ENCODE peak calls at places on chromosomes 5 and 9, in eight cellular contexts. U is heart right ventricle, D is endothelial cell, J is neural progenitor cell, M is fibroblast of mammary gland, C is IMR-90, R is psoas muscle, Z is GM13977. Y is an unnamed sample.
A peak's percentile ranks its signal among the peaks of the same experiment; 100 is the strongest.

GRCh38 chr5:72465601-72466563 is 41.3 kb downstream of the ZNF366 start:
- DNase-seq in U (no peak), D (no peak), J (no peak), M (peak; percentile 75), C (peak; percentile 75), R (no peak), Z (peak; percentile 69), Y (peak; percentile 3)

GRCh38 chr5:122352331-122352730 is 40.3 kb downstream of the SNCAIP start:
- DNase-seq in U (no peak), D (no peak), J (no peak), M (peak; percentile 82), C (peak; percentile 75), R (no peak), Z (no peak), Y (no peak)

GRCh38 chr9:130712564-130713285 is 19.1 kb downstream of the EXOSC2 start:
- DNase-seq in U (peak; percentile 98), D (peak; percentile 94), J (peak; percentile 100), M (peak; percentile 98), C (peak; percentile 98), R (peak; percentile 99), Z (peak; percentile 97), Y (peak; percentile 98)

GRCh38 chr9:99356512-99356971 is 134.5 kb downstream of the SEC61B start:
- DNase-seq in U (peak; percentile 53), D (no peak), J (no peak), M (peak; percentile 64), C (no peak), R (peak; percentile 93), Z (no peak), Y (no peak)

GRCh38 chr5:97111612-97112011 is 30.8 kb downstream of the LIX1 start:
- DNase-seq in U (no peak), D (no peak), J (no peak), M (no peak), C (no peak), R (no peak), Z (no peak), Y (peak; percentile 15)

GRCh38 chr5:79436224-79436623 is 77.7 kb downstream of the HOMER1 start:
- DNase-seq in U (no peak), D (no peak), J (no peak), M (peak; percentile 79), C (peak; percentile 59), R (no peak), Z (no peak), Y (no peak)

GRCh38 chr5:82396871-82397514 is 118.8 kb upstream of the RPS23 start:
- DNase-seq in U (peak; percentile 60), D (no peak), J (no peak), M (peak; percentile 99), C (peak; percentile 99), R (peak; percentile 80), Z (no peak), Y (no peak)

GRCh38 chr9:72442212-72442607 is 77.2 kb upstream of the ZFAND5 start:
- DNase-seq in U (no peak), D (no peak), J (no peak), M (peak; percentile 77), C (peak; percentile 88), R (no peak), Z (no peak), Y (no peak)

GRCh38 chr5:112848116-112848811 is 12.8 kb upstream of the SRP19 start:
- DNase-seq in U (no peak), D (no peak), J (peak; percentile 78), M (peak; percentile 79), C (peak; percentile 78), R (no peak), Z (peak; percentile 41), Y (peak; percentile 22)

DNA sequence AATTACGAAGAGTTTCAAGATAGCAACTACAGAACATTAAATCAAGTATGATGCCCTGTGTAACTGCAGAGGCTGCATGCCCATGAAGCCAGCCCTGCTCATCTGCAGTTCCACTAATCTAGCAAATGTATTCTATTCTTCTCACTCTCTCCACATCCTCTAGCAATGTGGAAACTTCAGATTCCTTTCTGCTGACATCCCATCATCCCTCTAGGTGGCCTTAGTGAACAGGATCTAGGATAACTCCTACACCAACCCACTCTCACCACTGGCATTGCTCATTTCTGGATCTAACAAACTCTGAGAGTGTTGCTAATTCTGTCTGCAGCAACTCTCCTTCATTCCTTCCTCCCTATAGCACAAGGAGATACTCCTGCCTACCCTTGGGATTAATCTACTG is 80.8 kb downstream of the FAM81B start:
- DNase-seq in U (no peak), D (no peak), J (no peak), M (peak; percentile 41), C (peak; percentile 76), R (no peak), Z (no peak), Y (no peak)
- TF ChIP-seq CTCF in U (no peak), D (no peak), J (no peak), M (peak; percentile 6), C (peak; percentile 6), R (no peak), Z (no peak), Y (no peak)

DNA sequence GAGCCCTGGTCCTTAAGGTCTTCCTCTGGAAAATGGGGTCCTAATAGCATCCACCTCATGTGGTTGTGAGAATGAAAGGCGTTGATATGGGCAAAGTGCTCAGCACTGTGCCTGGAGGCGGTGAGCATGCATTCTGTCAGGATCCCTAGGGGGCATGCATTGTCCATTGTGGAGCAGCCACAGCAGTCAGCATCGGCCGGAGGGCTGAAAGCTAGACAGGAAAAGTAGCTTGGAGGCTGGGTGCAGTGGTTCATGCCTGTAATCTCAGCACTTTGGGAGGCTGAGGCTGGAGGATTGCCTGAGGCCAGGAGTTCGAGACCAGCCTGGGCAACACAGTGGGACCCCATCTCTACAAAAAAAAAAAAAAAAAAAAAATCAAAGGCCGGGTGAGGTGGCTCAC is 122.2 kb downstream of the LHX2 start:
- DNase-seq in U (peak; percentile 24), D (peak; percentile 53), J (peak; percentile 63), M (peak; percentile 36), C (peak; percentile 26), R (no peak), Z (no peak), Y (peak; percentile 31)
- TF ChIP-seq CTCF in U (peak; percentile 46), D (no peak), J (peak; percentile 31), M (peak; percentile 31), C (peak; percentile 34), R (no peak), Z (peak; percentile 46), Y (no peak)

DNA sequence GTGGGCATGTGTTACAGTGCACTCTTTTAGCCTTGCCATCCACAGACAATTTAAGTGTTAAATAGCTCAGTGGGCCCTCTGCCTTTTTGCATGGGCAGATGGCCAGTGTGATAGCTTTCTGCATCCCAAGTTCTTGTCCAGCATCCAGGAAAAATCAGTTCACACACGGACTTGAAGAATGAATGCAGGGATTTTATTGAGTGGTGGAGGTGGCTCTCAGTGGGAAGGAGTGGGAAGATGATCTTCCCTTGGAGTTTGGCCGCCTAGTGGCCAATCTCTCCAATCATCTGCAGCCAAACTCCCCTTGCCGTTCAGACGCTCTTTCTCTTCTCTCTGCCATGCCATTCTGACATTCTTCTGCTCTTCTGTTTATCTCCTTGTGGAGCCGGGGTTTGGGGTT is 322.4 kb upstream of the GRAMD2B start:
- DNase-seq in U (no peak), D (peak; percentile 6), J (peak; percentile 5), M (peak; percentile 33), C (no peak), R (no peak), Z (no peak), Y (no peak)
- TF ChIP-seq CTCF in U (peak; percentile 18), D (peak; percentile 48), J (peak; percentile 44), M (peak; percentile 52), C (peak; percentile 13), R (no peak), Z (peak; percentile 14), Y (no peak)

GRCh38 chr5:64632251-64632650 is 58.1 kb upstream of the SHISAL2B start:
- DNase-seq in U (no peak), D (no peak), J (no peak), M (peak; percentile 33), C (peak; percentile 27), R (no peak), Z (no peak), Y (no peak)
- TF ChIP-seq CTCF in U (no peak), D (no peak), J (no peak), M (no peak), C (no peak), R (no peak), Z (no peak), Y (no peak)

GRCh38 chr5:19314840-19315239 is 673.2 kb downstream of the CDH18 start:
- DNase-seq in U (no peak), D (no peak), J (no peak), M (no peak), C (no peak), R (no peak), Z (no peak), Y (no peak)
- TF ChIP-seq CTCF in U (no peak), D (peak; percentile 24), J (no peak), M (no peak), C (no peak), R (no peak), Z (no peak), Y (no peak)

GRCh38 chr5:38670878-38671277 is 114.4 kb upstream of the LIFR start:
- DNase-seq in U (no peak), D (no peak), J (no peak), M (peak; percentile 73), C (no peak), R (peak; percentile 51), Z (no peak), Y (no peak)

GRCh38 chr5:38670066-38670465 is 113.6 kb upstream of the LIFR start:
- DNase-seq in U (no peak), D (no peak), J (no peak), M (no peak), C (no peak), R (no peak), Z (no peak), Y (no peak)

GRCh38 chr5:38663276-38663675 is 106.8 kb upstream of the LIFR start:
- DNase-seq in U (no peak), D (no peak), J (no peak), M (no peak), C (no peak), R (no peak), Z (no peak), Y (no peak)

GRCh38 chr5:38667499-38667776 is 111.0 kb upstream of the LIFR start:
- DNase-seq in U (no peak), D (no peak), J (no peak), M (peak; percentile 6), C (no peak), R (no peak), Z (no peak), Y (no peak)

GRCh38 chr5:38666668-38667498 is 110.4 kb upstream of the LIFR start:
- DNase-seq in U (peak; percentile 44), D (peak; percentile 46), J (peak; percentile 18), M (peak; percentile 74), C (peak; percentile 34), R (peak; percentile 74), Z (no peak), Y (peak; percentile 14)
- TF ChIP-seq CTCF in U (peak; percentile 77), D (peak; percentile 42), J (peak; percentile 44), M (peak; percentile 82), C (peak; percentile 53), R (peak; percentile 72), Z (peak; percentile 29), Y (no peak)

GRCh38 chr9:136451221-136451877 is 11.7 kb upstream of the INPP5E start:
- DNase-seq in U (no peak), D (no peak), J (no peak), M (no peak), C (no peak), R (no peak), Z (no peak), Y (no peak)
- TF ChIP-seq CTCF in U (no peak), D (no peak), J (no peak), M (no peak), C (no peak), R (no peak), Z (no peak), Y (no peak)

GRCh38 chr5:129271309-129271708 is 176.8 kb downstream of the ISOC1 start:
- DNase-seq in U (no peak), D (peak; percentile 22), J (peak; percentile 53), M (peak; percentile 40), C (no peak), R (no peak), Z (no peak), Y (no peak)
- TF ChIP-seq CTCF in U (no peak), D (no peak), J (peak; percentile 50), M (peak; percentile 36), C (no peak), R (no peak), Z (peak; percentile 10), Y (no peak)

Y was measured in activated CD8-positive, alpha-beta T cell treated with anti-CD3 and anti-CD28 coated beads for 36 hours.